ENCODE peak calls at places on chromosomes 2 and 18, in ten cellular contexts. R is GM10248, S is AG10803, W is tibial artery, O is RWPE1, X is NB4, C is HL-60, U is HFF-Myc, A is GM13977, G is HepG2. V is an unnamed sample.
A peak's percentile ranks its signal among the peaks of the same experiment; 100 is the strongest.

GRCh38 chr2:210955591-210955990 is 399.2 kb downstream of the CPS1 start:
- DNase-seq in R (no peak), S (no peak), W (no peak), O (peak; percentile 45), X (no peak), C (no peak), U (no peak), A (no peak), G (peak; percentile 63), V (no peak)

GRCh38 chr2:213246665-213247281 is 37.5 kb upstream of the SPAG16 start:
- DNase-seq in R (no peak), S (peak; percentile 58), W (no peak), O (peak; percentile 13), X (peak; percentile 60), C (peak; percentile 16), U (no peak), A (no peak), G (peak; percentile 48), V (no peak)

GRCh38 chr2:137255990-137256389 is 490.6 kb downstream of the THSD7B start:
- DNase-seq in R (no peak), S (peak; percentile 75), W (no peak), O (peak; percentile 71), X (no peak), C (no peak), U (no peak), A (no peak), G (no peak), V (no peak)

GRCh38 chr2:234399451-234400246 is 97.2 kb downstream of the ARL4C start:
- DNase-seq in R (no peak), S (peak; percentile 95), W (no peak), O (no peak), X (no peak), C (no peak), U (no peak), A (no peak), G (no peak), V (no peak)

GRCh38 chr2:132477962-132478361 is 61.4 kb downstream of the GPR39 start:
- DNase-seq in R (no peak), S (peak; percentile 95), W (no peak), O (no peak), X (no peak), C (no peak), U (peak; percentile 42), A (no peak), G (no peak), V (no peak)

GRCh38 chr2:24928036-24928435 is 8.0 kb upstream of the ADCY3 start:
- DNase-seq in R (no peak), S (no peak), W (no peak), O (no peak), X (no peak), C (no peak), U (no peak), A (no peak), G (no peak), V (no peak)

GRCh38 chr18:10072659-10073309 is 159.0 kb downstream of the VAPA start:
- DNase-seq in R (no peak), S (peak; percentile 84), W (no peak), O (no peak), X (peak; percentile 85), C (peak; percentile 23), U (no peak), A (no peak), G (no peak), V (no peak)

GRCh38 chr2:75548036-75548573 is 12.6 kb downstream of the EVA1A start:
- DNase-seq in R (no peak), S (no peak), W (no peak), O (no peak), X (peak; percentile 10), C (no peak), U (no peak), A (no peak), G (no peak), V (no peak)

GRCh38 chr2:180577567-180577966 is 402.8 kb upstream of the UBE2E3 start:
- DNase-seq in R (no peak), S (no peak), W (no peak), O (no peak), X (no peak), C (no peak), U (no peak), A (no peak), G (no peak), V (no peak)

GRCh38 chr2:12861344-12861942 is 144.7 kb downstream of the TRIB2 start:
- DNase-seq in R (no peak), S (peak; percentile 82), W (no peak), O (no peak), X (peak; percentile 11), C (no peak), U (no peak), A (no peak), G (no peak), V (no peak)

GRCh38 chr2:236899945-236900640 is 185.6 kb upstream of the COPS8 start:
- DNase-seq in R (no peak), S (no peak), W (no peak), O (no peak), X (no peak), C (no peak), U (no peak), A (no peak), G (no peak), V (no peak)

GRCh38 chr2:108924444-108925251 is 64.4 kb downstream of the EDAR start:
- DNase-seq in R (no peak), S (no peak), W (no peak), O (no peak), X (no peak), C (no peak), U (no peak), A (no peak), G (no peak), V (no peak)

GRCh38 chr2:152132321-152132720 is 33.5 kb upstream of the CACNB4 start:
- DNase-seq in R (no peak), S (no peak), W (no peak), O (no peak), X (no peak), C (no peak), U (no peak), A (no peak), G (no peak), V (no peak)

GRCh38 chr2:188695953-188696352 is 278.2 kb upstream of the COL3A1 start:
- DNase-seq in R (no peak), S (peak; percentile 81), W (no peak), O (no peak), X (no peak), C (no peak), U (no peak), A (no peak), G (no peak), V (no peak)

GRCh38 chr2:55999790-56000189 is 76.2 kb upstream of the EFEMP1 start:
- DNase-seq in R (no peak), S (peak; percentile 33), W (no peak), O (no peak), X (no peak), C (no peak), U (no peak), A (no peak), G (no peak), V (no peak)

GRCh38 chr2:101722878-101723277 is 25.4 kb downstream of the MAP4K4 start:
- DNase-seq in R (no peak), S (no peak), W (no peak), O (no peak), X (no peak), C (peak; percentile 55), U (no peak), A (no peak), G (no peak), V (no peak)

GRCh38 chr2:176082885-176083731 is 654 bp downstream of the EVX2 start:
- DNase-seq in R (no peak), S (no peak), W (no peak), O (no peak), X (no peak), C (no peak), U (no peak), A (peak; percentile 19), G (no peak), V (peak; percentile 61)

GRCh38 chr2:148967484-148967883 is 71.0 kb upstream of the LYPD6B start:
- DNase-seq in R (no peak), S (no peak), W (no peak), O (no peak), X (peak; percentile 40), C (no peak), U (no peak), A (no peak), G (no peak), V (no peak)
- TF ChIP-seq CTCF in R (no peak), S (no peak), W (no peak), O (no peak), X (no peak), C (no peak), U (no peak), A (no peak), G (peak; percentile 41), V (no peak)

DNA sequence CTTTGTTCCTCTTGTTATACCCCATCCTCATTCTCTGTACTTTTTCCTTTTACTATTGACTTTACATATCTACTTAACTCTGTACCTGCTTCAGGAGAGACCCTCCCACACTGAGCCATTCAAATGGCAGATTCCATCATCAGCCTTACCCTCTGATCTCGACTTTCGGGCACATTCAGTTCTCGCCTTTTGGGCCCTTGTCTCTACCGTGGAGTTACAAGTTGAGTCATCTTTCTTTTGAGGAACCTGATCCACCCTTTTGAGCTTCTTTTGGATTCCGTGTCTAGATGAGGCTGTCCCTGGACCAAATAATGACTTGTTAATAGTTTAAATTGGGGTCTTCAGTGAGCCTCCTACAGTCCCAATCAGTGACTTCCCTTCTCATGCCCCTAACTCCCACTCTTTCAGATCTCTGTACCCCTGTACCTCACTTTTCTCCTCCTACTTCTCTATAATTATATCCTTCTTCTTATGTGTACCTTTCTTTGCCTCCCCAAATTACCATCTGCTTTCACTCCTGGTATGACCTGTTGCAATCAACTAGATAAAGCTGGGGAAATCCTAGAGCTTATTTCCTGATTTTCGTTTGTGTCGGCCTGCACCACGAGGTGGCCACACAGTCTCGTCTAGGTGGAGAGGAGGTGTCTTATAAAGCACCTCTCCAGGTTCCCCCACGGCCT is 17.2 kb downstream of the SP110 start:
- DNase-seq in R (peak; percentile 52), S (no peak), W (no peak), O (no peak), X (no peak), C (peak; percentile 83), U (no peak), A (peak; percentile 35), G (no peak), V (no peak)
- TF ChIP-seq CTCF in R (peak; percentile 62), S (no peak), W (no peak), O (no peak), X (no peak), C (no peak), U (no peak), A (peak; percentile 62), G (no peak), V (no peak)

GRCh38 chr2:221100467-221101089 is 471.5 kb downstream of the EPHA4 start:
- DNase-seq in R (no peak), S (no peak), W (no peak), O (no peak), X (no peak), C (no peak), U (no peak), A (no peak), G (no peak), V (no peak)
- TF ChIP-seq CTCF in R (no peak), S (no peak), W (no peak), O (no peak), X (peak; percentile 1), C (no peak), U (peak; percentile 24), A (no peak), G (peak; percentile 26), V (no peak)

DNA sequence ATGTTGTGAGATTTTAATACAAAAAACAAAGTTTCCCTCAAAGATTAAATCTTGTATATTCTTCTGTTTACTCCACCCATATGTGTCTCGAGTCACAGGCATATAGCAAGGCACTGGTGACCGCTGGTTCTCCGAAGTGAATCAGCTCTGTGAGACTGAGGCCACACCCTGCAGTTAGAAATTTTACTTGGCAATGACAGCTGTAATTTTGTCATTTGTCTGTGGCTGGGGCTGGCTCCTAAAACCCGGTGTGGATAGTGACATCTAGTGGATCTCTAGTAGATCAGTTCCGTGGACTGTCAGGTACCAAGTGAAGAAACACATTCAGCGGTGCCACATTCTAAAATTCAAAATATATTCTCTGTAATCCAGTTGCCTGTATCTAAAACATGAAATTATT is 278.0 kb downstream of the NEDD4L start:
- DNase-seq in R (peak; percentile 73), S (peak; percentile 87), W (peak; percentile 69), O (peak; percentile 64), X (peak; percentile 60), C (peak; percentile 33), U (peak; percentile 72), A (peak; percentile 75), G (peak; percentile 50), V (no peak)
- TF ChIP-seq CTCF in R (peak; percentile 61), S (peak; percentile 76), W (peak; percentile 30), O (peak; percentile 74), X (peak; percentile 28), C (no peak), U (peak; percentile 56), A (peak; percentile 56), G (peak; percentile 58), V (no peak)